ENCODE peak calls at places on chromosome 5, in four cellular contexts. J is cardiac fibroblast, V is osteoblast, E is mammary epithelial cell. B is an unnamed sample.
A peak's percentile ranks its signal among the peaks of the same experiment; 100 is the strongest.

GRCh38 chr5:42870882-42871418 is 59.3 kb upstream of the SELENOP start:
- DNase-seq in J (peak; percentile 39), V (no peak), E (peak; percentile 42), B (no peak)

GRCh38 chr5:179318193-179318955 is 26.9 kb downstream of the ADAMTS2 start:
- DNase-seq in J (no peak), V (peak; percentile 11), E (no peak), B (peak; percentile 47)

GRCh38 chr5:20678814-20679298 is 690.9 kb upstream of the CDH18 start:
- DNase-seq in J (peak; percentile 80), V (no peak), E (peak; percentile 99), B (no peak)

GRCh38 chr5:76367623-76368366 is 35.3 kb upstream of the IQGAP2 start:
- DNase-seq in J (no peak), V (no peak), E (peak; percentile 83), B (no peak)

GRCh38 chr5:175728885-175729828 is 71.3 kb downstream of the HRH2 start:
- DNase-seq in J (peak; percentile 14), V (no peak), E (no peak), B (peak; percentile 83)

GRCh38 chr5:124650960-124651662 is 95.3 kb downstream of the ZNF608 start:
- DNase-seq in J (peak; percentile 83), V (no peak), E (no peak), B (no peak)

GRCh38 chr5:7881091-7881490 is 12.1 kb downstream of the MTRR start:
- DNase-seq in J (no peak), V (no peak), E (no peak), B (no peak)

GRCh38 chr5:132225165-132226032 is 2.3 kb downstream of the P4HA2 start:
- DNase-seq in J (peak; percentile 93), V (peak; percentile 91), E (peak; percentile 88), B (peak; percentile 85)

GRCh38 chr5:149782018-149782899 is 52.1 kb downstream of the PPARGC1B start:
- DNase-seq in J (peak; percentile 68), V (no peak), E (no peak), B (no peak)

GRCh38 chr5:43514471-43514815 is 505 bp downstream of the C5orf34 start:
- DNase-seq in J (peak; percentile 64), V (peak; percentile 94), E (peak; percentile 72), B (no peak)

GRCh38 chr5:102760815-102761214 is 5.7 kb downstream of the PAM start:
- DNase-seq in J (no peak), V (no peak), E (no peak), B (no peak)

GRCh38 chr5:150615141-150615699 is 25.2 kb upstream of the SYNPO start:
- DNase-seq in J (peak; percentile 94), V (peak; percentile 94), E (peak; percentile 40), B (peak; percentile 57)

GRCh38 chr5:6744841-6745705 is 31.8 kb downstream of the TENT4A start:
- DNase-seq in J (no peak), V (no peak), E (no peak), B (no peak)

GRCh38 chr5:149152317-149152746 is 11.0 kb downstream of the ABLIM3 start:
- DNase-seq in J (peak; percentile 60), V (no peak), E (no peak), B (no peak)

GRCh38 chr5:3282841-3283240 is 312.8 kb upstream of the IRX1 start:
- DNase-seq in J (no peak), V (no peak), E (no peak), B (no peak)

GRCh38 chr5:66945389-66946349 is 250.9 kb downstream of the CD180 start:
- DNase-seq in J (peak; percentile 12), V (no peak), E (no peak), B (no peak)

GRCh38 chr5:145847499-145848497 is 12.7 kb upstream of the PRELID2 start:
- DNase-seq in J (peak; percentile 44), V (peak; percentile 66), E (peak; percentile 83), B (no peak)

GRCh38 chr5:54093081-54093492 is 217.3 kb downstream of the ARL15 start:
- DNase-seq in J (no peak), V (no peak), E (peak; percentile 81), B (no peak)

GRCh38 chr5:63111891-63112290 is 533.3 kb downstream of the LRRC70 start:
- DNase-seq in J (no peak), V (no peak), E (no peak), B (no peak)

GRCh38 chr5:181133610-181134231 is 2.8 kb upstream of the OR2V1 start:
- DNase-seq in J (peak; percentile 62), V (peak; percentile 93), E (peak; percentile 70), B (no peak)

DNA sequence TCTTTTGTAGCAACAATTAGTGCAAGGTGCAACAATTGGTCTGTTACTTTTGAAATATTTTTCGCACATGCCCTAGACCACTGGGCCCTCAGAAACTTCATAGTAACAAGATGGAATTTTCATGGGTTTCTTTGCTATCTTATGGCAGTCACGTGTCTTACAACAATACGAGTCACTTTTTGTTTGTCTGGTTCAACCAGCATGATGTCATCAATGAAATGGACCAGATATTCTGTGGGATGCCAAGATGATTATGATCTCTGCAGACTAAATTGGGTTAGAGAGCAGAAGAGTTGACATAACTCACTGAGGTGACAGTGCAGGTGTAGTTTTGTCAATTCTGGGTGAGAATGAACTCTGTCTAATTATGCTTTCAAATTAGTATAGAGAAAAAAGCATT is 239.6 kb upstream of the RIOK2 start:
- DNase-seq in J (no peak), V (no peak), E (no peak), B (no peak)
- H3K4me3 ChIP-seq in J (no peak overlapping the region), V (no peak overlapping the region), E (no peak overlapping the region), B (no peak overlapping the region)

GRCh38 chr5:141617682-141618029 is 1.1 kb downstream of the DIAPH1 start:
- DNase-seq in J (no peak), V (no peak), E (peak; percentile 35), B (no peak)

GRCh38 chr5:141618030-141618803 is 583 bp downstream of the DIAPH1 start:
- DNase-seq in J (peak; percentile 42), V (no peak), E (peak; percentile 77), B (peak; percentile 51)

GRCh38 chr5:141615991-141616715 is 2.6 kb downstream of the DIAPH1 start:
- DNase-seq in J (no peak), V (no peak), E (no peak), B (no peak)

GRCh38 chr5:141618804-141619554 is at the start of gene DIAPH1:
- DNase-seq in J (peak; percentile 99), V (peak; percentile 96), E (peak; percentile 97), B (peak; percentile 98)

GRCh38 chr5:141617128-141617527 is 1.7 kb downstream of the DIAPH1 start:
- DNase-seq in J (no peak), V (no peak), E (no peak), B (no peak)
- H3K4me3 ChIP-seq in J (peak overlapping the region; percentile 86), V (peak overlapping the region; percentile 84), E (peak overlapping the region; percentile 71), B (no peak overlapping the region)

GRCh38 chr5:13913962-13914361 is 30.5 kb downstream of the DNAH5 start:
- DNase-seq in J (no peak), V (no peak), E (peak; percentile 46), B (no peak)
- H3K4me3 ChIP-seq in J (no peak overlapping the region), V (no peak overlapping the region), E (no peak overlapping the region), B (no peak overlapping the region)

DNA sequence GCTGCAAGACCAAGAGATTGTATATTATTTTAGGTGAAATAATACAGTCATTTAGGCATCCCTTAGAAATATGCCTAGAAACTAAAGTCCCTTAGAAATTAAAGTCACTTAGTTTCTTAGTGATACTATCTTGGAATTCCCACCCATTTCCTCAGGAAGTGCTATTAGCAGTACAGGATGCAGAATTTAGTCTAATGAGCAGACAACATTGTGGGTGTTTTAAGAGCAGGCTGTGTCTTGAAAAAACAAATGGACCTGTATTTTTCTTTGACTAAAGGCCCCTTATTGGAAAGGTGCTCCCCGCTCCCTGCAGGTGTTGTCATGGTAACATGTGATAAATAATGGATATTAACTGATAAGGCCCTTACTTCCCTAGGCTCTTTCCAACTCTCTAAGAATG is 38.8 kb upstream of the STARD4 start:
- DNase-seq in J (no peak), V (no peak), E (no peak), B (no peak)
- H3K4me3 ChIP-seq in J (no peak overlapping the region), V (no peak overlapping the region), E (no peak overlapping the region), B (no peak overlapping the region)

GRCh38 chr5:74083096-74083495 is 457.1 kb downstream of the ARHGEF28 start:
- DNase-seq in J (no peak), V (no peak), E (no peak), B (no peak)

GRCh38 chr5:74082504-74082903 is 456.5 kb downstream of the ARHGEF28 start:
- DNase-seq in J (no peak), V (no peak), E (no peak), B (no peak)

GRCh38 chr5:74081126-74081525 is 455.1 kb downstream of the ARHGEF28 start:
- DNase-seq in J (no peak), V (no peak), E (no peak), B (no peak)

GRCh38 chr5:74075900-74076484 is 450.0 kb downstream of the ARHGEF28 start:
- DNase-seq in J (no peak), V (no peak), E (peak; percentile 23), B (no peak)

DNA sequence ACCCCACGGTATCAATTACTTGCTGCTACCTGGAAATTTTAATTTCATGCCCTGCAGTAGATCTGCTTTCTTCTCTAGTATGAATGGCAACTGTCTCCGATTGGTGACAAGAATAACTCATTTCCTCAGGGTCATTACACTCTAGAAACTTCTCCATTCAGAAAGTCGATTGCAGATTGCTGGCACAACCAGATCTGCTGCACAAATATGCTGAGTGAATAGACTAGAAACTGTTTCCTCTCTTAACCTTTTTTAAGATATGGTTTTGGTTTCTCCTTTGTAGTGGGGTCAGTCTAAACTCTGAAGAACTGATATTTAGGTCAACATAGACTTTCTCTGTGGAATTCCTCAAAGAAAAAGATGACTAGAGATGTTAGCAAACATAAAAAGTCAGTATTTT is 454.2 kb downstream of the ARHGEF28 start:
- DNase-seq in J (no peak), V (no peak), E (no peak), B (no peak)
- H3K4me3 ChIP-seq in J (no peak overlapping the region), V (no peak overlapping the region), E (no peak overlapping the region), B (no peak overlapping the region)

GRCh38 chr5:118554991-118555390 is 433.4 kb downstream of the DTWD2 start:
- DNase-seq in J (no peak), V (no peak), E (no peak), B (no peak)
- H3K4me3 ChIP-seq in J (no peak overlapping the region), V (no peak overlapping the region), E (no peak overlapping the region), B (no peak overlapping the region)

DNA sequence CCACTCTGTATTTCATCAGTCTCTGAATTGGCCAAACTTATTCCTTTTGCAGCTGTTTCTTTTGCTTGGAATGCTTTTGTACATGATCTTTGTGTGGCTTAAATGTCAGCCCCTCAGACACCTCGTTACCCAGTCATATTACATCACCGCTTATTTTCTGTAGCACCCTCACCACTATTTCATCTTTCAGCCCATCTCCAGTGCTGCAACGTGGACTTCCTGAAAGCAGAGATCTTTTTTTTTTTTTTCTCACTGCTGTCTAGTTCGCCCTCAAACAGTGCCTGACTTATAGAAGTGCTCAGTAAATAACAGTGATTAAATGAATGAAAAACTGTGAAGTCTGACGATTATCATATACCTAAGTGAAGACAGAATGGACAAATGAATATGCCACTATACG is 835 bp downstream of the SRA1 start:
- DNase-seq in J (peak; percentile 51), V (peak; percentile 39), E (no peak), B (no peak)
- H3K4me3 ChIP-seq in J (peak overlapping the region; percentile 81), V (peak overlapping the region; percentile 91), E (peak overlapping the region; percentile 85), B (peak overlapping the region; percentile 83)

GRCh38 chr5:111229126-111229525 is 4.9 kb downstream of the CAMK4 start:
- DNase-seq in J (no peak), V (no peak), E (no peak), B (no peak)
- H3K4me3 ChIP-seq in J (no peak overlapping the region), V (no peak overlapping the region), E (no peak overlapping the region), B (no peak overlapping the region)